ENCODE peak calls at places on chromosome 19, in four cellular contexts. B, S, K and I are unnamed samples.

GRCh38 chr19:580274-580835 is 8.0 kb downstream of the BSG start:
- DNase-seq in B (no peak), S (no peak), K (no peak), I (no peak)

GRCh38 chr19:29587518-29587986 is 18.5 kb upstream of the POP4 start:
- DNase-seq in B (peak; percentile 19), S (no peak), K (no peak), I (no peak)

GRCh38 chr19:17865364-17866311 is 5.9 kb downstream of the RPL18A start:
- DNase-seq in B (peak; percentile 81), S (no peak), K (no peak), I (no peak)

GRCh38 chr19:4713384-4713951 is 10.2 kb downstream of the DPP9 start:
- DNase-seq in B (peak; percentile 93), S (peak; percentile 70), K (no peak), I (no peak)

GRCh38 chr19:51187395-51188226 is 37.3 kb upstream of the CD33 start:
- DNase-seq in B (no peak), S (no peak), K (no peak), I (no peak)

GRCh38 chr19:18029617-18030338 is 21.8 kb downstream of the ARRDC2 start:
- DNase-seq in B (peak; percentile 59), S (no peak), K (no peak), I (peak; percentile 71)

GRCh38 chr19:51036519-51036918 is 1.7 kb upstream of the KLK12 start:
- DNase-seq in B (no peak), S (no peak), K (no peak), I (no peak)

GRCh38 chr19:40178756-40179155 is 12.5 kb upstream of the MAP3K10 start:
- DNase-seq in B (no peak), S (no peak), K (no peak), I (no peak)

GRCh38 chr19:46192990-46193650 is 36.4 kb upstream of the IGFL1 start:
- DNase-seq in B (no peak), S (no peak), K (no peak), I (peak; percentile 91)

GRCh38 chr19:40223135-40223822 is 3.2 kb downstream of the CCNP start:
- DNase-seq in B (peak; percentile 67), S (no peak), K (no peak), I (no peak)

GRCh38 chr19:4432918-4433506 is 24.6 kb downstream of the UBXN6 start:
- DNase-seq in B (no peak), S (no peak), K (no peak), I (no peak)

GRCh38 chr19:50044922-50045321 is 19.1 kb downstream of the ZNF473 start:
- DNase-seq in B (no peak), S (no peak), K (no peak), I (no peak)

GRCh38 chr19:8204961-8205360 is 4.2 kb upstream of the CERS4 start:
- DNase-seq in B (no peak), S (no peak), K (no peak), I (no peak)

GRCh38 chr19:30664358-30665058 is 292.3 kb downstream of the ZNF536 start:
- DNase-seq in B (no peak), S (peak; percentile 22), K (peak; percentile 46), I (no peak)

GRCh38 chr19:44573647-44574046 is 39.7 kb upstream of the IGSF23 start:
- DNase-seq in B (no peak), S (no peak), K (no peak), I (no peak)
- TF ChIP-seq POLR2A in B (no peak), S (no peak), K (no peak), I (no peak)

GRCh38 chr19:10321874-10322835 is 6.3 kb upstream of the FDX2 start:
- DNase-seq in B (peak; percentile 88), S (no peak), K (no peak), I (no peak)
- TF ChIP-seq POLR2A in B (peak; percentile 29), S (no peak), K (no peak), I (no peak)

GRCh38 chr19:2245273-2245672 is 3.9 kb upstream of the AMH start:
- DNase-seq in B (no peak), S (no peak), K (no peak), I (no peak)

GRCh38 chr19:2243274-2244121 is 5.6 kb upstream of the AMH start:
- DNase-seq in B (peak; percentile 44), S (no peak), K (no peak), I (no peak)

GRCh38 chr19:2244122-2244411 is 5.1 kb upstream of the AMH start:
- DNase-seq in B (no peak), S (no peak), K (no peak), I (no peak)

GRCh38 chr19:2246014-2246620 is 3.0 kb upstream of the AMH start:
- DNase-seq in B (no peak), S (no peak), K (no peak), I (no peak)

DNA sequence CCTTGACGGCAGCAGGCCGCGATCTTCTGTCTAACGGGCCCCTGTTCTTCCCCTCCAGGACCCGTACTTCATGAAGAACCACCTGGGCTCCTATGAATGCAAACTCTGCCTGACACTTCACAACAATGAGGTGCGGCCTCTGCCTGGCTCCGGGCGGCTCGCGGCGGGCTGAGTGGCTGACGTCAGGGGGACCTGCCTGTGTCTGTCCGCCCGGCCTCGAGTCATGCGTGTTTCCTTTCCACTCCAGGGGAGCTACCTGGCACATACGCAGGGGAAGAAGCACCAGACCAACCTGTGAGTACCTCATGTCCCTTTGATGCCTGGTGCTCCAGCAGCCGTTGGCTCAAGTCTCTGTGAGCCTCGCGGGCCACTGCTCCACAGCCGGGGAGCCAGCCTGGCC is 4.6 kb upstream of the AMH start:
- DNase-seq in B (no peak), S (no peak), K (no peak), I (no peak)
- TF ChIP-seq POLR2A in B (no peak), S (no peak), K (no peak), I (no peak)

GRCh38 chr19:37931941-37932655 is 25.1 kb downstream of the SIPA1L3 start:
- DNase-seq in B (peak; percentile 89), S (no peak), K (peak; percentile 87), I (no peak)

GRCh38 chr19:37932985-37933953 is 26.3 kb downstream of the SIPA1L3 start:
- DNase-seq in B (peak; percentile 75), S (no peak), K (no peak), I (no peak)

GRCh38 chr19:37928527-37929286 is 21.7 kb downstream of the SIPA1L3 start:
- DNase-seq in B (no peak), S (no peak), K (no peak), I (no peak)

GRCh38 chr19:37929512-37929911 is 22.5 kb downstream of the SIPA1L3 start:
- DNase-seq in B (no peak), S (no peak), K (no peak), I (no peak)

DNA sequence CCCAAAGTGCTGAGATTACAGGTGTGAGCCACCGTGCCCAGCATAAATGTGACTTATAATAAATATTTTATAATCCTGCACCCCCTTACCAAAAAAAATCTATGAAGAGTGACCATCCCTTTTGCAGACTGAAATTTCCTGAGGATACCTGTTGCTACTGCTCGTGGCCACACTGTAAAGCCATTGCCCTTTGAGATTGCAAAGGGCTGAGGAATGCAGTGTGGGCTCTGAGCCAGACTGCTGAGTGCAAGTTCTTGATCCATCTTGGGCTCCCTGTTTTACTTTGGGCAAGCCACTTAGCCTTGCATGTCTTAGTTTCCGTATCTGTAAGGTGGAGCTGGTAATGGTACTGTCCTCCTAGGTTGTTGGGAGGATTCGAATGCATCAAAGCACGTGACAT is 23.4 kb downstream of the SIPA1L3 start:
- DNase-seq in B (no peak), S (no peak), K (no peak), I (no peak)
- TF ChIP-seq POLR2A in B (no peak), S (no peak), K (no peak), I (no peak)